ENCODE peak calls at places on chromosomes 6 and 20, in five cellular contexts. T is heart right ventricle; M is effector memory CD4-positive, alpha-beta T cell; S is spleen; H is CD4-positive, CD25-positive, alpha-beta regulatory T cell. O is an unnamed sample. For H3K4me1, the result is how much of the 10 kb centered on the place peaks cover.

GRCh38 chr6:169620171-169621125 is 81.4 kb downstream of the WDR27 start:
- DNase-seq in T (no peak), M (no peak), S (no peak), H (no peak), O (no peak)

GRCh38 chr6:659716-660581 is 3.0 kb upstream of the HUS1B start:
- DNase-seq in T (no peak), M (no peak), S (no peak), H (peak), O (peak)

GRCh38 chr6:106557837-106558236 is 71.5 kb downstream of the RTN4IP1 start:
- DNase-seq in T (no peak), M (no peak), S (no peak), H (no peak), O (no peak)

GRCh38 chr6:154410215-154410614 is 53.6 kb upstream of the IPCEF1 start:
- DNase-seq in T (no peak), M (no peak), S (no peak), H (no peak), O (no peak)

GRCh38 chr6:16436550-16436949 is 198.2 kb downstream of the GMPR start:
- DNase-seq in T (no peak), M (no peak), S (no peak), H (peak), O (peak)

GRCh38 chr6:110951986-110952794 is 6.3 kb upstream of the GTF3C6 start:
- DNase-seq in T (no peak), M (no peak), S (no peak), H (no peak), O (no peak)

GRCh38 chr6:85390775-85391174 is 59.1 kb upstream of the NT5E start:
- DNase-seq in T (no peak), M (no peak), S (no peak), H (no peak), O (no peak)

GRCh38 chr6:108598316-108598863 is 37.7 kb downstream of the FOXO3 start:
- DNase-seq in T (no peak), M (no peak), S (no peak), H (peak), O (no peak)

GRCh38 chr6:56259682-56260081 is 12.3 kb upstream of the COL21A1 start:
- DNase-seq in T (no peak), M (no peak), S (no peak), H (no peak), O (no peak)

GRCh38 chr6:25244865-25245264 is 34.3 kb upstream of the CARMIL1 start:
- DNase-seq in T (no peak), M (no peak), S (no peak), H (no peak), O (no peak)

GRCh38 chr6:100344761-100345160 is 120.0 kb downstream of the SIM1 start:
- DNase-seq in T (no peak), M (no peak), S (no peak), H (no peak), O (no peak)

GRCh38 chr6:84764332-84765049 is at the start of gene TBX18:
- DNase-seq in T (peak), M (no peak), S (peak), H (peak), O (no peak)

GRCh38 chr20:52747736-52748135 is 224.4 kb upstream of the TSHZ2 start:
- DNase-seq in T (no peak), M (no peak), S (no peak), H (no peak), O (no peak)

GRCh38 chr20:48825551-48825885 is 2.3 kb downstream of the PREX1 start:
- DNase-seq in T (no peak), M (no peak), S (no peak), H (no peak), O (no peak)

GRCh38 chr6:110456694-110457093 is 19.7 kb downstream of the SLC22A16 start:
- DNase-seq in T (no peak), M (no peak), S (no peak), H (no peak), O (no peak)

GRCh38 chr6:29617782-29618557 is 15.0 kb downstream of the GABBR1 start:
- DNase-seq in T (no peak), M (no peak), S (no peak), H (peak), O (no peak)

GRCh38 chr20:17934141-17934862 is 34.3 kb downstream of the SNX5 start:
- DNase-seq in T (no peak), M (no peak), S (no peak), H (no peak), O (no peak)

GRCh38 chr6:129490551-129491245 is 219.3 kb downstream of the ARHGAP18 start:
- DNase-seq in T (no peak), M (peak), S (no peak), H (peak), O (peak)

GRCh38 chr20:17661121-17661744 is 20.8 kb downstream of the RRBP1 start:
- DNase-seq in T (no peak), M (no peak), S (peak), H (no peak), O (no peak)

GRCh38 chr6:137157601-137158000 is 15.8 kb downstream of the IL22RA2 start:
- DNase-seq in T (no peak), M (no peak), S (no peak), H (no peak), O (no peak)

GRCh38 chr6:56957856-56958255 is 2.9 kb downstream of the BEND6 start:
- DNase-seq in T (no peak), M (no peak), S (no peak), H (no peak), O (no peak)

GRCh38 chr6:167647333-167647732 is 179.4 kb upstream of the AFDN start:
- DNase-seq in T (no peak), M (no peak), S (no peak), H (no peak), O (no peak)

GRCh38 chr6:119728220-119728750 is 378.7 kb upstream of the MAN1A1 start:
- DNase-seq in T (no peak), M (no peak), S (no peak), H (no peak), O (no peak)

GRCh38 chr6:105648276-105648675 is 245.4 kb upstream of the PREP start:
- DNase-seq in T (no peak), M (no peak), S (no peak), H (peak), O (peak)

GRCh38 chr20:16362642-16363041 is 210.6 kb downstream of the KIF16B start:
- DNase-seq in T (no peak), M (no peak), S (no peak), H (no peak), O (no peak)

GRCh38 chr6:34189806-34190503 is 44.1 kb upstream of the GRM4 start:
- DNase-seq in T (no peak), M (no peak), S (peak), H (peak), O (peak)

GRCh38 chr6:31005249-31006020 is 4.8 kb upstream of the MUC22 start:
- DNase-seq in T (peak), M (no peak), S (no peak), H (no peak), O (no peak)

GRCh38 chr6:27889628-27890315 is 22.4 kb downstream of the OR2B2 start:
- DNase-seq in T (no peak), M (no peak), S (no peak), H (peak), O (no peak)

GRCh38 chr20:50595433-50595895 is 85.3 kb downstream of the PTPN1 start:
- DNase-seq in T (no peak), M (no peak), S (no peak), H (no peak), O (no peak)

GRCh38 chr6:11618533-11618932 is 81.0 kb downstream of the TMEM170B start:
- DNase-seq in T (no peak), M (no peak), S (no peak), H (peak), O (no peak)

GRCh38 chr6:112802154-112802553 is 455.0 kb downstream of the RFPL4B start:
- DNase-seq in T (no peak), M (no peak), S (no peak), H (no peak), O (no peak)

GRCh38 chr6:7939864-7940228 is 29.3 kb upstream of the TXNDC5 start:
- DNase-seq in T (no peak), M (no peak), S (no peak), H (no peak), O (no peak)

GRCh38 chr6:88298446-88298845 is 132.3 kb upstream of the CNR1 start:
- DNase-seq in T (no peak), M (no peak), S (no peak), H (no peak), O (no peak)

GRCh38 chr6:68082086-68082485 is 553.0 kb upstream of the ADGRB3 start:
- DNase-seq in T (no peak), M (no peak), S (no peak), H (no peak), O (no peak)

GRCh38 chr6:33620158-33620583 is 951 bp upstream of the ITPR3 start:
- DNase-seq in T (peak), M (no peak), S (peak), H (peak), O (peak)

GRCh38 chr20:63033635-63034510 is 27.1 kb upstream of the BHLHE23 start:
- DNase-seq in T (peak), M (no peak), S (peak), H (no peak), O (peak)

GRCh38 chr20:48776306-48776705 is 51.5 kb downstream of the PREX1 start:
- DNase-seq in T (no peak), M (no peak), S (peak), H (no peak), O (no peak)

GRCh38 chr6:111474106-111474505 is 8.9 kb downstream of the REV3L start:
- DNase-seq in T (no peak), M (no peak), S (no peak), H (no peak), O (no peak)

GRCh38 chr6:75077694-75078093 is 128.2 kb downstream of the COL12A1 start:
- DNase-seq in T (no peak), M (no peak), S (no peak), H (no peak), O (no peak)

GRCh38 chr6:125991653-125992052 is 5.3 kb downstream of the TRMT11 start:
- DNase-seq in T (no peak), M (no peak), S (no peak), H (no peak), O (no peak)
- H3K4me1 ChIP-seq in T (under half), M (under half), S (under half), H (under half), O (under half)

DNA sequence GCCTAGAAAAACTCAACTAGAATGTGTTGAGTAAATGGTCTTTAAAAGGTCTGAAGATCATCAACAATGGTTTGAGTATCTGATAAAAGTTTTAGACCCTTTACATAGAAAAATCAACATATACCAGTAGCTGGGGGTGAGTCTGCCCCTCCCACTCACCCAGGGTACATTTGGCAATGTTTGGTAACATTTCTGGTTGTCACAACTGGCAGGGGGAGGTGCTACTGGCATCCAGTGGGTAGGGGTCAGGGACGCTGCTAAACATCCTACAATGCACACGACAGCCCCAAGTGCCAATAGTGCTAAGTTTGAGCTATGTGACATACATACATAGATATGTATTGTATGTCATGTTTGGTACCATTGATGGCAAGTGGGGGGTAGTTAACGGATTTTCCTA is 2.7 kb upstream of the MMP9 start:
- DNase-seq in T (no peak), M (no peak), S (no peak), H (no peak), O (no peak)
- H3K4me1 ChIP-seq in T (under half), M (half or more), S (half or more), H (half or more), O (half or more)

GRCh38 chr6:150271172-150271500 is 97.7 kb upstream of the IYD start:
- DNase-seq in T (no peak), M (no peak), S (no peak), H (no peak), O (no peak)

GRCh38 chr6:150267686-150268561 is 100.9 kb upstream of the IYD start:
- DNase-seq in T (no peak), M (no peak), S (no peak), H (no peak), O (no peak)

GRCh38 chr6:150270330-150271052 is 98.3 kb upstream of the IYD start:
- DNase-seq in T (no peak), M (no peak), S (no peak), H (no peak), O (no peak)

GRCh38 chr6:150269857-150270223 is 99.0 kb upstream of the IYD start:
- DNase-seq in T (no peak), M (no peak), S (no peak), H (no peak), O (no peak)

GRCh38 chr6:150269130-150269856 is 99.5 kb upstream of the IYD start:
- DNase-seq in T (no peak), M (no peak), S (no peak), H (no peak), O (no peak)
- H3K4me1 ChIP-seq in T (under half), M (under half), S (under half), H (under half), O (under half)

GRCh38 chr6:6690144-6690483 is 101.6 kb downstream of the LY86 start:
- DNase-seq in T (no peak), M (no peak), S (no peak), H (no peak), O (no peak)
- H3K4me1 ChIP-seq in T (half or more), M (under half), S (under half), H (under half), O (under half)

DNA sequence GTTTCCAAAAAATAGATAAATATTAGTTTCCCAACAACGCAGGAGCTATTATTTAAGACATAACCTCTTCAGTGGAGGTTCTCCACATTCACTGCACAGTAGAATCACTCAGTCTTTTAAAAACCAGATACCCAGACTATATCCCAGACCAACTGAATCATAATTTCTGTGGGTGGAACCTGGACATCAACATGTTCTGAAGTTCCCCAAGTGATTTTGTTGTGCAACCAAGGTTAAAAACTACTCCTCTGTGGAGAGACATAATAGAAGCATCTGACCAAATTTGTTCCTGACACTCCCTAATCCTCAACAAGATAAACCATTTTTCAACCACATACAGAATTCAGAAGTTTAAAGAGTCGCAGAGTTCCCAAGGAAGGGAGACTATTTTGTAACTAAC is 42.3 kb downstream of the STK38 start:
- DNase-seq in T (no peak), M (no peak), S (no peak), H (no peak), O (no peak)
- H3K4me1 ChIP-seq in T (under half), M (under half), S (under half), H (under half), O (under half)

GRCh38 chr6:26363882-26364825 is 844 bp upstream of the BTN3A2 start:
- DNase-seq in T (no peak), M (no peak), S (no peak), H (peak), O (peak)
- H3K4me1 ChIP-seq in T (under half), M (under half), S (under half), H (half or more), O (under half)

GRCh38 chr6:158070513-158070912 is 88.8 kb downstream of the SYNJ2 start:
- DNase-seq in T (no peak), M (no peak), S (no peak), H (no peak), O (no peak)
- H3K4me1 ChIP-seq in T (under half), M (under half), S (under half), H (under half), O (under half)

DNA sequence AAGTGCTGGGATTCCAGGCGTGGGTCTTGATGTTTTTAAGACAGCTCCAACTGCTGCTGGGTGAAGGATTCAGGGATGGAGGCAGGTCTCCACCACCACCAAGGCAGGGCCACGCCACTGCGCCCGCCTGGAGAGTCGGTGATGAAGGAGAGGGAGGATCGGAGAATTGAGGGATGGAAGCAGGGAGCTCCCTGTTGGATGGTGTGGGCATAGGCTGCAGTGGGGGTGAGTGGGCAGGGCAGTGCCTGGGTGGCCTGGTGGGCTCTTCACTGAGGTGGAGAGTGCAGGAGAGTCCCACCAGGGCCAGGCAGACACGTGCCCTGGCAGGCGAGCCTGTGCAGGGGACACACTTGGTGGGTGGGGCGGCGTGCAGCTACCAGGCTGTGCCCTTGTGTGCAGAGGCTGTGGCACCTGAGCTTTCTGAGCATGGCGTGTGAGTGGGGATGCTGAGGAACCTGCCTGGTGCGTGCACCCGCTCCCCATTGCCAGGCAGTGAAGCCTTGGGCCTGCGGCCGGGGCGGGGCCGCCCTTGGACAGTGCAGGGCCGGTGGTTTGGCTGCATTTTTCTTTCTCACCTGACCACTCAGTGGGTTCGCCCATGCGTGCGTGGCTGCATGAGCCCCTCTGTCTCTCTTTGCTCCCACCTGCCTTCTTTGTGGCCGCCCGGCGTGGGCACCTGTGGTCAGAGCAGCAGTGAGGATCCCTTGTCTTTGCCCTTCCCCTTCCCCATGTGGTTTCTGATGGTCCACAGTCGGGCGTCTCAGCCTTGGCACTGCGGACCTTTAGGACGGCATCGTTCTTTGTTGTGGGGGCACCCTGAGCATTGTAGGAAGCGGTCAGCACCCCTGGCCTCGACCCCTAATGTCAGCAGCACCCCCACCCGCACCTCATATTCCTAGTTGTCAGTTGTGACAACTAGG is 11.3 kb downstream of the RBM38 start:
- DNase-seq in T (no peak), M (no peak), S (peak), H (no peak), O (peak)
- H3K4me1 ChIP-seq in T (under half), M (half or more), S (half or more), H (half or more), O (half or more)